ENCODE peak calls at places on chromosomes 16 and 17, in seven cellular contexts. One of them, this sample, is unnamed. For H3K9me3, the result is how much of the 10 kb centered on the place peaks cover.

GRCh38 chr17:48048321-48049140 is at the start of gene NFE2L1:
- DNase-seq in GM23248: peak
- DNase-seq in H1: peak
- DNase-seq in BE2C: peak
- DNase-seq in keratinocyte: peak
- DNase-seq in CD8-positive, alpha-beta T cell: no peak
- DNase-seq in ovary: peak
- DNase-seq in this sample: peak

GRCh38 chr17:69404398-69404797 is 10.1 kb upstream of the MAP2K6 start:
- DNase-seq in GM23248: peak
- DNase-seq in H1: no peak
- DNase-seq in BE2C: no peak
- DNase-seq in keratinocyte: no peak
- DNase-seq in CD8-positive, alpha-beta T cell: no peak
- DNase-seq in ovary: no peak
- DNase-seq in this sample: no peak

GRCh38 chr17:67716405-67716798 is 1.3 kb upstream of the NOL11 start:
- DNase-seq in GM23248: no peak
- DNase-seq in H1: no peak
- DNase-seq in BE2C: no peak
- DNase-seq in keratinocyte: no peak
- DNase-seq in CD8-positive, alpha-beta T cell: no peak
- DNase-seq in ovary: no peak
- DNase-seq in this sample: no peak

GRCh38 chr16:56571525-56571924 is 6.7 kb downstream of the MT4 start:
- DNase-seq in GM23248: no peak
- DNase-seq in H1: no peak
- DNase-seq in BE2C: no peak
- DNase-seq in keratinocyte: no peak
- DNase-seq in CD8-positive, alpha-beta T cell: no peak
- DNase-seq in ovary: no peak
- DNase-seq in this sample: no peak

GRCh38 chr16:66365588-66365987 is 903 bp upstream of the CDH5 start:
- DNase-seq in GM23248: peak
- DNase-seq in H1: no peak
- DNase-seq in BE2C: no peak
- DNase-seq in keratinocyte: no peak
- DNase-seq in CD8-positive, alpha-beta T cell: no peak
- DNase-seq in ovary: peak
- DNase-seq in this sample: no peak

GRCh38 chr17:51000835-51001638 is 119.6 kb downstream of the SPAG9 start:
- DNase-seq in GM23248: peak
- DNase-seq in H1: no peak
- DNase-seq in BE2C: peak
- DNase-seq in keratinocyte: no peak
- DNase-seq in CD8-positive, alpha-beta T cell: no peak
- DNase-seq in ovary: no peak
- DNase-seq in this sample: peak

GRCh38 chr16:2173366-2173765 is 17.8 kb downstream of the TRAF7 start:
- DNase-seq in GM23248: no peak
- DNase-seq in H1: no peak
- DNase-seq in BE2C: no peak
- DNase-seq in keratinocyte: no peak
- DNase-seq in CD8-positive, alpha-beta T cell: no peak
- DNase-seq in ovary: no peak
- DNase-seq in this sample: no peak

GRCh38 chr17:50945779-50946222 is 79.6 kb upstream of the TOB1 start:
- DNase-seq in GM23248: no peak
- DNase-seq in H1: no peak
- DNase-seq in BE2C: no peak
- DNase-seq in keratinocyte: no peak
- DNase-seq in CD8-positive, alpha-beta T cell: no peak
- DNase-seq in ovary: no peak
- DNase-seq in this sample: no peak

GRCh38 chr17:7916799-7917198 is 710 bp upstream of the RNF227 start:
- DNase-seq in GM23248: peak
- DNase-seq in H1: no peak
- DNase-seq in BE2C: no peak
- DNase-seq in keratinocyte: no peak
- DNase-seq in CD8-positive, alpha-beta T cell: peak
- DNase-seq in ovary: no peak
- DNase-seq in this sample: peak

GRCh38 chr17:78184311-78184710 is 2.5 kb downstream of the TK1 start:
- DNase-seq in GM23248: no peak
- DNase-seq in H1: no peak
- DNase-seq in BE2C: no peak
- DNase-seq in keratinocyte: no peak
- DNase-seq in CD8-positive, alpha-beta T cell: no peak
- DNase-seq in ovary: peak
- DNase-seq in this sample: no peak

GRCh38 chr16:35170610-35171009 is 1711.2 kb downstream of the TP53TG3F start:
- DNase-seq in GM23248: no peak
- DNase-seq in H1: no peak
- DNase-seq in BE2C: no peak
- DNase-seq in keratinocyte: no peak
- DNase-seq in CD8-positive, alpha-beta T cell: no peak
- DNase-seq in ovary: no peak
- DNase-seq in this sample: no peak

GRCh38 chr16:35176449-35176848 is 1717.0 kb downstream of the TP53TG3F start:
- DNase-seq in GM23248: no peak
- DNase-seq in H1: no peak
- DNase-seq in BE2C: no peak
- DNase-seq in keratinocyte: no peak
- DNase-seq in CD8-positive, alpha-beta T cell: no peak
- DNase-seq in ovary: no peak
- DNase-seq in this sample: no peak

GRCh38 chr16:35174006-35174405 is 1714.6 kb downstream of the TP53TG3F start:
- DNase-seq in GM23248: no peak
- DNase-seq in H1: no peak
- DNase-seq in BE2C: no peak
- DNase-seq in keratinocyte: no peak
- DNase-seq in CD8-positive, alpha-beta T cell: peak
- DNase-seq in ovary: no peak
- DNase-seq in this sample: no peak

GRCh38 chr16:35171106-35171505 is 1711.7 kb downstream of the TP53TG3F start:
- DNase-seq in GM23248: no peak
- DNase-seq in H1: no peak
- DNase-seq in BE2C: no peak
- DNase-seq in keratinocyte: no peak
- DNase-seq in CD8-positive, alpha-beta T cell: no peak
- DNase-seq in ovary: no peak
- DNase-seq in this sample: no peak

DNA sequence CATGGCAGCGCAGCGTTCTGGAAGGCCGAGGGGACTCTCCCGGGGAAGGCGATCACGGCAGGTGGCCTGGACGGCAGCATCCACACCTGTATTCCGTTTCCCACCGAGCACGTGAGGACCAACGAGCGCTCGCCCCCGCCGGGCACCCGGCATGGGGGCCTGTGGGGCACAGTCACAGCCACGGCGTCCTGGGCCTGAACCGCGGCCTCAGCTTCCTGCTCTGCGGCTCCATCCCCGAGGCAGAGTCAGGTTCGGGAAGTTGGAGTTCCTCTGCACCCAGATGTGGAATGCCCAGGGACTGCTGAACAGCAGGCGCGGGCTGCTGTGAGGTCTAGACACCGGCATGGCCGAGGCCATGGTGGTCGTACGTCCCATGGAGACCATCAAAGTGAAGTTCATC is 1713.9 kb downstream of the TP53TG3F start:
- DNase-seq in GM23248: no peak
- DNase-seq in H1: no peak
- DNase-seq in BE2C: no peak
- DNase-seq in keratinocyte: no peak
- DNase-seq in CD8-positive, alpha-beta T cell: peak
- DNase-seq in ovary: no peak
- DNase-seq in this sample: no peak
- H3K9me3 ChIP-seq in GM23248: under half
- H3K9me3 ChIP-seq in H1: half or more
- H3K9me3 ChIP-seq in BE2C: under half
- H3K9me3 ChIP-seq in keratinocyte: under half
- H3K9me3 ChIP-seq in CD8-positive, alpha-beta T cell: under half
- H3K9me3 ChIP-seq in ovary: under half
- H3K9me3 ChIP-seq in this sample: under half

GRCh38 chr16:71449020-71449419 is 7.2 kb upstream of the TLE7 start:
- DNase-seq in GM23248: no peak
- DNase-seq in H1: no peak
- DNase-seq in BE2C: no peak
- DNase-seq in keratinocyte: no peak
- DNase-seq in CD8-positive, alpha-beta T cell: no peak
- DNase-seq in ovary: no peak
- DNase-seq in this sample: no peak
- H3K9me3 ChIP-seq in GM23248: under half
- H3K9me3 ChIP-seq in H1: half or more
- H3K9me3 ChIP-seq in BE2C: under half
- H3K9me3 ChIP-seq in keratinocyte: under half
- H3K9me3 ChIP-seq in CD8-positive, alpha-beta T cell: under half
- H3K9me3 ChIP-seq in ovary: half or more
- H3K9me3 ChIP-seq in this sample: under half

GRCh38 chr17:74994440-74994839 is 7.0 kb downstream of the CDR2L start:
- DNase-seq in GM23248: peak
- DNase-seq in H1: no peak
- DNase-seq in BE2C: no peak
- DNase-seq in keratinocyte: no peak
- DNase-seq in CD8-positive, alpha-beta T cell: no peak
- DNase-seq in ovary: no peak
- DNase-seq in this sample: no peak
- H3K9me3 ChIP-seq in GM23248: under half
- H3K9me3 ChIP-seq in H1: under half
- H3K9me3 ChIP-seq in BE2C: under half
- H3K9me3 ChIP-seq in keratinocyte: under half
- H3K9me3 ChIP-seq in CD8-positive, alpha-beta T cell: under half
- H3K9me3 ChIP-seq in ovary: under half
- H3K9me3 ChIP-seq in this sample: under half

GRCh38 chr16:35255816-35256215 is 1796.4 kb downstream of the TP53TG3F start:
- DNase-seq in GM23248: no peak
- DNase-seq in H1: no peak
- DNase-seq in BE2C: no peak
- DNase-seq in keratinocyte: no peak
- DNase-seq in CD8-positive, alpha-beta T cell: no peak
- DNase-seq in ovary: no peak
- DNase-seq in this sample: no peak
- H3K9me3 ChIP-seq in GM23248: under half
- H3K9me3 ChIP-seq in H1: under half
- H3K9me3 ChIP-seq in BE2C: under half
- H3K9me3 ChIP-seq in keratinocyte: under half
- H3K9me3 ChIP-seq in CD8-positive, alpha-beta T cell: under half
- H3K9me3 ChIP-seq in ovary: under half
- H3K9me3 ChIP-seq in this sample: under half

GRCh38 chr17:82949361-82949760 is 109.5 kb upstream of the ZNF750 start:
- DNase-seq in GM23248: no peak
- DNase-seq in H1: no peak
- DNase-seq in BE2C: no peak
- DNase-seq in keratinocyte: no peak
- DNase-seq in CD8-positive, alpha-beta T cell: no peak
- DNase-seq in ovary: peak
- DNase-seq in this sample: no peak

GRCh38 chr17:82949984-82950383 is 110.2 kb upstream of the ZNF750 start:
- DNase-seq in GM23248: no peak
- DNase-seq in H1: no peak
- DNase-seq in BE2C: no peak
- DNase-seq in keratinocyte: no peak
- DNase-seq in CD8-positive, alpha-beta T cell: no peak
- DNase-seq in ovary: peak
- DNase-seq in this sample: no peak

GRCh38 chr17:82948957-82949356 is 109.1 kb upstream of the ZNF750 start:
- DNase-seq in GM23248: no peak
- DNase-seq in H1: no peak
- DNase-seq in BE2C: no peak
- DNase-seq in keratinocyte: no peak
- DNase-seq in CD8-positive, alpha-beta T cell: no peak
- DNase-seq in ovary: peak
- DNase-seq in this sample: no peak

GRCh38 chr17:82950525-82951102 is 110.8 kb upstream of the ZNF750 start:
- DNase-seq in GM23248: no peak
- DNase-seq in H1: no peak
- DNase-seq in BE2C: no peak
- DNase-seq in keratinocyte: no peak
- DNase-seq in CD8-positive, alpha-beta T cell: no peak
- DNase-seq in ovary: peak
- DNase-seq in this sample: no peak

GRCh38 chr17:82952019-82952418 is 112.2 kb upstream of the ZNF750 start:
- DNase-seq in GM23248: no peak
- DNase-seq in H1: no peak
- DNase-seq in BE2C: peak
- DNase-seq in keratinocyte: no peak
- DNase-seq in CD8-positive, alpha-beta T cell: no peak
- DNase-seq in ovary: peak
- DNase-seq in this sample: no peak
- H3K9me3 ChIP-seq in GM23248: under half
- H3K9me3 ChIP-seq in H1: half or more
- H3K9me3 ChIP-seq in BE2C: under half
- H3K9me3 ChIP-seq in keratinocyte: under half
- H3K9me3 ChIP-seq in CD8-positive, alpha-beta T cell: under half
- H3K9me3 ChIP-seq in ovary: under half
- H3K9me3 ChIP-seq in this sample: under half

GRCh38 chr16:3561626-3562025 is 15.6 kb downstream of the NLRC3 start:
- DNase-seq in GM23248: no peak
- DNase-seq in H1: no peak
- DNase-seq in BE2C: no peak
- DNase-seq in keratinocyte: no peak
- DNase-seq in CD8-positive, alpha-beta T cell: no peak
- DNase-seq in ovary: no peak
- DNase-seq in this sample: no peak
- H3K9me3 ChIP-seq in GM23248: under half
- H3K9me3 ChIP-seq in H1: under half
- H3K9me3 ChIP-seq in BE2C: under half
- H3K9me3 ChIP-seq in keratinocyte: under half
- H3K9me3 ChIP-seq in CD8-positive, alpha-beta T cell: under half
- H3K9me3 ChIP-seq in ovary: under half
- H3K9me3 ChIP-seq in this sample: under half

GRCh38 chr16:79690159-79690558 is 89.6 kb upstream of the MAF start:
- DNase-seq in GM23248: no peak
- DNase-seq in H1: no peak
- DNase-seq in BE2C: no peak
- DNase-seq in keratinocyte: no peak
- DNase-seq in CD8-positive, alpha-beta T cell: no peak
- DNase-seq in ovary: no peak
- DNase-seq in this sample: no peak
- H3K9me3 ChIP-seq in GM23248: under half
- H3K9me3 ChIP-seq in H1: under half
- H3K9me3 ChIP-seq in BE2C: under half
- H3K9me3 ChIP-seq in keratinocyte: under half
- H3K9me3 ChIP-seq in CD8-positive, alpha-beta T cell: under half
- H3K9me3 ChIP-seq in ovary: under half
- H3K9me3 ChIP-seq in this sample: under half

This sample was measured in SJCRH30.